ENCODE peak calls at places on chromosomes 13 and 19, in seven cellular contexts. One of them, this sample, is unnamed. For H3K9me3, the result is how much of the 10 kb centered on the place peaks cover.

GRCh38 chr13:109191422-109191821 is 562.0 kb downstream of the MYO16 start:
- DNase-seq in uterus: no peak
- DNase-seq in AG04450: no peak
- DNase-seq in psoas muscle: no peak
- DNase-seq in thyroid gland: no peak
- DNase-seq in Peyer's patch: no peak
- DNase-seq in vagina: no peak
- DNase-seq in this sample: no peak

GRCh38 chr13:47215741-47216140 is 318.9 kb upstream of the HTR2A start:
- DNase-seq in uterus: no peak
- DNase-seq in AG04450: peak
- DNase-seq in psoas muscle: no peak
- DNase-seq in thyroid gland: no peak
- DNase-seq in Peyer's patch: no peak
- DNase-seq in vagina: no peak
- DNase-seq in this sample: no peak

GRCh38 chr19:45103200-45103624 is 10.2 kb downstream of the PPP1R37 start:
- DNase-seq in uterus: no peak
- DNase-seq in AG04450: no peak
- DNase-seq in psoas muscle: no peak
- DNase-seq in thyroid gland: peak
- DNase-seq in Peyer's patch: peak
- DNase-seq in vagina: no peak
- DNase-seq in this sample: no peak

GRCh38 chr13:45678282-45678681 is 23.8 kb upstream of the CBY2 start:
- DNase-seq in uterus: no peak
- DNase-seq in AG04450: no peak
- DNase-seq in psoas muscle: no peak
- DNase-seq in thyroid gland: no peak
- DNase-seq in Peyer's patch: no peak
- DNase-seq in vagina: no peak
- DNase-seq in this sample: no peak

GRCh38 chr13:73065665-73066350 is 7.0 kb downstream of the KLF5 start:
- DNase-seq in uterus: no peak
- DNase-seq in AG04450: no peak
- DNase-seq in psoas muscle: no peak
- DNase-seq in thyroid gland: peak
- DNase-seq in Peyer's patch: no peak
- DNase-seq in vagina: no peak
- DNase-seq in this sample: no peak

GRCh38 chr19:13262450-13262849 is 112.2 kb downstream of the IER2 start:
- DNase-seq in uterus: no peak
- DNase-seq in AG04450: no peak
- DNase-seq in psoas muscle: no peak
- DNase-seq in thyroid gland: no peak
- DNase-seq in Peyer's patch: no peak
- DNase-seq in vagina: no peak
- DNase-seq in this sample: no peak

GRCh38 chr13:97005631-97006262 is 11.5 kb upstream of the OXGR1 start:
- DNase-seq in uterus: no peak
- DNase-seq in AG04450: peak
- DNase-seq in psoas muscle: no peak
- DNase-seq in thyroid gland: no peak
- DNase-seq in Peyer's patch: no peak
- DNase-seq in vagina: no peak
- DNase-seq in this sample: no peak

GRCh38 chr13:83738407-83738806 is 143.9 kb downstream of the SLITRK1 start:
- DNase-seq in uterus: no peak
- DNase-seq in AG04450: no peak
- DNase-seq in psoas muscle: no peak
- DNase-seq in thyroid gland: no peak
- DNase-seq in Peyer's patch: no peak
- DNase-seq in vagina: no peak
- DNase-seq in this sample: no peak

GRCh38 chr13:94480672-94481145 is 1.2 kb upstream of the DCT start:
- DNase-seq in uterus: no peak
- DNase-seq in AG04450: no peak
- DNase-seq in psoas muscle: peak
- DNase-seq in thyroid gland: no peak
- DNase-seq in Peyer's patch: no peak
- DNase-seq in vagina: no peak
- DNase-seq in this sample: no peak

GRCh38 chr19:48717059-48717395 is 2.5 kb downstream of the MAMSTR start:
- DNase-seq in uterus: no peak
- DNase-seq in AG04450: no peak
- DNase-seq in psoas muscle: no peak
- DNase-seq in thyroid gland: no peak
- DNase-seq in Peyer's patch: no peak
- DNase-seq in vagina: no peak
- DNase-seq in this sample: no peak

GRCh38 chr19:36973021-36973843 is 57.1 kb downstream of the ZNF568 start:
- DNase-seq in uterus: peak
- DNase-seq in AG04450: peak
- DNase-seq in psoas muscle: peak
- DNase-seq in thyroid gland: peak
- DNase-seq in Peyer's patch: peak
- DNase-seq in vagina: no peak
- DNase-seq in this sample: peak
- H3K27ac ChIP-seq in uterus: peak
- H3K27ac ChIP-seq in AG04450: peak
- H3K27ac ChIP-seq in psoas muscle: peak
- H3K27ac ChIP-seq in thyroid gland: peak
- H3K27ac ChIP-seq in Peyer's patch: peak
- H3K27ac ChIP-seq in vagina: peak
- H3K27ac ChIP-seq in this sample: peak

GRCh38 chr19:4053423-4054324 is 13.0 kb downstream of the ZBTB7A start:
- DNase-seq in uterus: no peak
- DNase-seq in AG04450: no peak
- DNase-seq in psoas muscle: no peak
- DNase-seq in thyroid gland: no peak
- DNase-seq in Peyer's patch: no peak
- DNase-seq in vagina: no peak
- DNase-seq in this sample: no peak
- H3K9me3 ChIP-seq in uterus: under half
- H3K9me3 ChIP-seq in AG04450: under half
- H3K9me3 ChIP-seq in psoas muscle: under half
- H3K9me3 ChIP-seq in thyroid gland: under half
- H3K9me3 ChIP-seq in Peyer's patch: under half
- H3K9me3 ChIP-seq in vagina: under half
- H3K9me3 ChIP-seq in this sample: under half

GRCh38 chr13:20462921-20463320 is 62.7 kb downstream of the CRYL1 start:
- DNase-seq in uterus: no peak
- DNase-seq in AG04450: no peak
- DNase-seq in psoas muscle: no peak
- DNase-seq in thyroid gland: no peak
- DNase-seq in Peyer's patch: no peak
- DNase-seq in vagina: no peak
- DNase-seq in this sample: no peak

GRCh38 chr13:20462533-20462915 is 63.1 kb downstream of the CRYL1 start:
- DNase-seq in uterus: no peak
- DNase-seq in AG04450: no peak
- DNase-seq in psoas muscle: no peak
- DNase-seq in thyroid gland: no peak
- DNase-seq in Peyer's patch: no peak
- DNase-seq in vagina: no peak
- DNase-seq in this sample: no peak

GRCh38 chr13:20460744-20461143 is 64.9 kb downstream of the CRYL1 start:
- DNase-seq in uterus: no peak
- DNase-seq in AG04450: no peak
- DNase-seq in psoas muscle: no peak
- DNase-seq in thyroid gland: no peak
- DNase-seq in Peyer's patch: no peak
- DNase-seq in vagina: no peak
- DNase-seq in this sample: no peak

GRCh38 chr13:20461481-20461859 is 64.2 kb downstream of the CRYL1 start:
- DNase-seq in uterus: no peak
- DNase-seq in AG04450: no peak
- DNase-seq in psoas muscle: no peak
- DNase-seq in thyroid gland: no peak
- DNase-seq in Peyer's patch: no peak
- DNase-seq in vagina: no peak
- DNase-seq in this sample: no peak

GRCh38 chr13:20461860-20462532 is 63.7 kb downstream of the CRYL1 start:
- DNase-seq in uterus: peak
- DNase-seq in AG04450: no peak
- DNase-seq in psoas muscle: no peak
- DNase-seq in thyroid gland: no peak
- DNase-seq in Peyer's patch: no peak
- DNase-seq in vagina: no peak
- DNase-seq in this sample: no peak
- H3K27ac ChIP-seq in uterus: peak
- H3K27ac ChIP-seq in AG04450: no peak
- H3K27ac ChIP-seq in psoas muscle: no peak
- H3K27ac ChIP-seq in thyroid gland: no peak
- H3K27ac ChIP-seq in Peyer's patch: no peak
- H3K27ac ChIP-seq in vagina: peak
- H3K27ac ChIP-seq in this sample: no peak

DNA sequence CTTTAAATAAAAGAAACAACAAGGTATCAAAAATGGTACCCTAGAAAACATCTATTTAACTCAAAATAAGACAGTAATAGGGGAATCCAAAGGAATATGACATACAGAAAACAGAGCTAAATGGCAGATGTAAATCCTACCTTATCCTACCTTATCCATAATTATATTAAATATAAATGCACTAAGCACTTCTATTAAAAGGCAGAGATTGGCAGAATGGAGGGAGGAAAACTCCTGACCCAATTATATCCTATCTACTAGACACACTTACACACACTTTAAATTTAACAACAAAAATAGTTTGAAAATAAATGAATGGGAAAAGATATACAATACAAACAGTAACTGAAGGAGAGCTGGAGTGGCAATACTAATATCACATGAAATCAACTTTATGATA is 14.4 kb downstream of the RNASEH2B start:
- DNase-seq in uterus: no peak
- DNase-seq in AG04450: no peak
- DNase-seq in psoas muscle: no peak
- DNase-seq in thyroid gland: no peak
- DNase-seq in Peyer's patch: no peak
- DNase-seq in vagina: no peak
- DNase-seq in this sample: no peak
- H3K9me3 ChIP-seq in uterus: under half
- H3K9me3 ChIP-seq in AG04450: under half
- H3K9me3 ChIP-seq in psoas muscle: under half
- H3K9me3 ChIP-seq in thyroid gland: under half
- H3K9me3 ChIP-seq in Peyer's patch: under half
- H3K9me3 ChIP-seq in vagina: under half
- H3K9me3 ChIP-seq in this sample: under half

GRCh38 chr19:30558793-30559192 is 186.6 kb downstream of the ZNF536 start:
- DNase-seq in uterus: no peak
- DNase-seq in AG04450: no peak
- DNase-seq in psoas muscle: no peak
- DNase-seq in thyroid gland: no peak
- DNase-seq in Peyer's patch: no peak
- DNase-seq in vagina: no peak
- DNase-seq in this sample: no peak
- H3K27ac ChIP-seq in uterus: no peak
- H3K27ac ChIP-seq in AG04450: no peak
- H3K27ac ChIP-seq in psoas muscle: no peak
- H3K27ac ChIP-seq in thyroid gland: no peak
- H3K27ac ChIP-seq in Peyer's patch: no peak
- H3K27ac ChIP-seq in vagina: no peak
- H3K27ac ChIP-seq in this sample: no peak

GRCh38 chr19:22918221-22918620 is 84.8 kb downstream of the ZNF728 start:
- DNase-seq in uterus: no peak
- DNase-seq in AG04450: no peak
- DNase-seq in psoas muscle: no peak
- DNase-seq in thyroid gland: no peak
- DNase-seq in Peyer's patch: no peak
- DNase-seq in vagina: no peak
- DNase-seq in this sample: no peak

GRCh38 chr19:22919946-22920345 is 83.0 kb downstream of the ZNF728 start:
- DNase-seq in uterus: no peak
- DNase-seq in AG04450: no peak
- DNase-seq in psoas muscle: no peak
- DNase-seq in thyroid gland: no peak
- DNase-seq in Peyer's patch: no peak
- DNase-seq in vagina: no peak
- DNase-seq in this sample: no peak

GRCh38 chr19:22914646-22915045 is 82.6 kb downstream of the ZNF723 start:
- DNase-seq in uterus: no peak
- DNase-seq in AG04450: no peak
- DNase-seq in psoas muscle: no peak
- DNase-seq in thyroid gland: no peak
- DNase-seq in Peyer's patch: no peak
- DNase-seq in vagina: no peak
- DNase-seq in this sample: no peak
- H3K9me3 ChIP-seq in uterus: under half
- H3K9me3 ChIP-seq in AG04450: under half
- H3K9me3 ChIP-seq in psoas muscle: under half
- H3K9me3 ChIP-seq in thyroid gland: under half
- H3K9me3 ChIP-seq in Peyer's patch: under half
- H3K9me3 ChIP-seq in vagina: under half
- H3K9me3 ChIP-seq in this sample: under half

GRCh38 chr19:35124098-35125060 is 8.8 kb downstream of the FXYD3 start:
- DNase-seq in uterus: peak
- DNase-seq in AG04450: peak
- DNase-seq in psoas muscle: peak
- DNase-seq in thyroid gland: peak
- DNase-seq in Peyer's patch: peak
- DNase-seq in vagina: no peak
- DNase-seq in this sample: peak

GRCh38 chr19:35125746-35126623 is 8.9 kb downstream of the LGI4 start:
- DNase-seq in uterus: no peak
- DNase-seq in AG04450: no peak
- DNase-seq in psoas muscle: no peak
- DNase-seq in thyroid gland: no peak
- DNase-seq in Peyer's patch: no peak
- DNase-seq in vagina: no peak
- DNase-seq in this sample: no peak

GRCh38 chr19:35123573-35123972 is 8.0 kb downstream of the FXYD3 start:
- DNase-seq in uterus: no peak
- DNase-seq in AG04450: no peak
- DNase-seq in psoas muscle: peak
- DNase-seq in thyroid gland: no peak
- DNase-seq in Peyer's patch: no peak
- DNase-seq in vagina: no peak
- DNase-seq in this sample: peak

GRCh38 chr19:35126624-35126959 is 8.3 kb downstream of the LGI4 start:
- DNase-seq in uterus: no peak
- DNase-seq in AG04450: no peak
- DNase-seq in psoas muscle: peak
- DNase-seq in thyroid gland: no peak
- DNase-seq in Peyer's patch: no peak
- DNase-seq in vagina: no peak
- DNase-seq in this sample: no peak

DNA sequence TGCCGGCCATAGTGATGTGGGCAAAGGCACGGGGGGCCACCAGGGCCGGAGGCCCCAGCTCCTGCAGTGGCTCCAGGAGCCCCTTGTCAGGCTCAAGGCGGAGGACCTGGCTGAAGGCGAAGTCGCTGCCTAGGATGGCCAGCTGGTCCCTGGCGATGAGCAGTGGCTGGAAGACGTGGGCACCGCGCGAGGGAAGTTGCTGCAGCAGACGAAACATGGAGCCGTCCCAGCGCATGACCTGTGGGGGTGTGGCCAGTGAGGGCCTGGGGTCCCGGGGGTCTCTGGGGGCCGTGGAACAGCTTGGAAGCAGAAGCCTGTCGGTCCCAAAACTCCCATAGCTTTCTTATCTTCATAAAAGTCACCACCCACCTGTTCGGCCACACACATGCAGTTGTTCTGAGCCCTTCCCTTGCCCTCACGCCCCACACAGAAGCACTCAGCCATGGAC is 9.6 kb downstream of the LGI4 start:
- DNase-seq in uterus: no peak
- DNase-seq in AG04450: no peak
- DNase-seq in psoas muscle: no peak
- DNase-seq in thyroid gland: no peak
- DNase-seq in Peyer's patch: no peak
- DNase-seq in vagina: no peak
- DNase-seq in this sample: no peak
- H3K27ac ChIP-seq in uterus: peak
- H3K27ac ChIP-seq in AG04450: no peak
- H3K27ac ChIP-seq in psoas muscle: peak
- H3K27ac ChIP-seq in thyroid gland: no peak
- H3K27ac ChIP-seq in Peyer's patch: peak
- H3K27ac ChIP-seq in vagina: peak
- H3K27ac ChIP-seq in this sample: peak